ENCODE peak calls at places on chromosomes 7 and 10, in four cellular contexts. T is GM23338, U is H9, M is K562. W is an unnamed sample.

GRCh38 chr7:106609416-106609815 is 51.5 kb downstream of the CCDC71L start:
- DNase-seq in T (no peak), M (no peak), U (no peak), W (no peak)

GRCh38 chr7:110853263-110853662 is 237.7 kb upstream of the LRRN3 start:
- DNase-seq in U (no peak), T (no peak), M (no peak), W (no peak)

GRCh38 chr10:110460111-110460809 is 37.4 kb upstream of the DUSP5 start:
- DNase-seq in M (no peak), U (no peak), T (no peak), W (no peak)

GRCh38 chr10:60828489-60828852 is 50.2 kb downstream of the CDK1 start:
- DNase-seq in T (no peak), U (no peak), M (no peak), W (no peak)

GRCh38 chr10:132397671-132398565 is 918 bp downstream of the PWWP2B start:
- DNase-seq in U (no peak), M (no peak), T (peak; percentile 54), W (peak; percentile 46)

GRCh38 chr7:2668401-2668800 is 19.6 kb upstream of the AMZ1 start:
- DNase-seq in M (no peak), T (no peak), U (no peak), W (no peak)

GRCh38 chr7:29606287-29606721 is 42.7 kb downstream of the PRR15 start:
- DNase-seq in M (peak; percentile 43), T (no peak), U (no peak), W (peak; percentile 59)

GRCh38 chr10:44186150-44186549 is 198.7 kb downstream of the CXCL12 start:
- DNase-seq in T (no peak), M (no peak), U (no peak), W (no peak)

DNA sequence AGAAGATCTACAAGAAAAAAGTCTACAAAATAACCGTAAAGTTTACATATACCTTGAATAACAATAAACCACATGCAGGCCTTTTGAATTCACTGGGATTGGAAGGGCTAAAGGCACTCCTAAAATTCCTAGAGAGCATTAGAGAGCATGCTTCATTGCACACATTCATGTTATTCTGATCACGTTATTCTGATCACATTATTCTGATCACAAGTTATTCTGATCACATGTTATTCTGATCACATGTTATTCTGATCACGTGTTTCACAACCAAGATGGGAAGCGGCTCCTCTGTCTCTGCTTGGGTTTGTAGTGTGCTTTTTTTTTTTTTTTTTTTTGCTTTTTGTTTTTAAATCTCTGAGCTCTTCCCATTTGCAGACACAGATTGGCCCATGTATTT is 20.5 kb downstream of the ADARB2 start:
- DNase-seq in T (no peak), M (no peak), U (no peak), W (no peak)
- H3K27me3 ChIP-seq in T (no peaks in the 10 kb centered on the region), M (peaks cover 4% of the 10 kb centered on the region), U (no peaks in the 10 kb centered on the region), W (no peaks in the 10 kb centered on the region)

GRCh38 chr7:26860361-26860760 is 4.0 kb downstream of the SKAP2 start:
- DNase-seq in M (no peak), U (no peak), T (peak; percentile 37), W (peak; percentile 57)
- TF ChIP-seq CTCF in M (no peak), U (peak; percentile 44), T (peak; percentile 50), W (peak; percentile 69)

GRCh38 chr7:155545348-155545747 is 1.0 kb downstream of the CNPY1 start:
- DNase-seq in M (peak; percentile 57), T (peak; percentile 39), U (no peak), W (no peak)

GRCh38 chr7:155550916-155551315 is 4.6 kb upstream of the CNPY1 start:
- DNase-seq in U (no peak), M (no peak), T (no peak), W (no peak)

GRCh38 chr7:155551785-155552611 is 5.6 kb upstream of the CNPY1 start:
- DNase-seq in U (no peak), M (no peak), T (no peak), W (no peak)

GRCh38 chr7:155547161-155547791 is 917 bp upstream of the CNPY1 start:
- DNase-seq in U (no peak), T (no peak), M (no peak), W (no peak)

DNA sequence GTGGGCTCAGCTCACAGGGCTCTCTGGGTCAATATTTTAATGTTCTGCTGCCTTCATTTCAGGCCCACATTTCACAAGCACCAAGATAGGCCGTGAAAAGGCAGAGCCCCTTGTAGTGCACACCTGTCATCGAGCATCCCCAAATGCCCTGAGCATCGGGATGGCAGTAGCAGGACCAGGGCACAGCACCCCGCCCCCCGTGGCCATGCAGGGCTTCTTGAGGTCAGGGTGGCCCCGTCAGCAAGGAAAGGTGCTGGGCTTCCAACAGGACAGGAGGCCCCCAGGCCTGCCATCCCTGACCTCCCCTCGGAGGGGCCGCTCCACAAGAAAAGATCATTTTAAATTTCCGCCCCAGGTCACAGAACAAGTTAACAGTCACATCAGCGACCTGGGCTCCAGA is 2.9 kb upstream of the CNPY1 start:
- DNase-seq in M (no peak), T (no peak), U (no peak), W (no peak)
- H3K27me3 ChIP-seq in M (peaks cover 70% of the 10 kb centered on the region), T (no peaks in the 10 kb centered on the region), U (no peaks in the 10 kb centered on the region), W (no peaks in the 10 kb centered on the region)

GRCh38 chr7:146129296-146129695 is 12.7 kb downstream of the CNTNAP2 start:
- DNase-seq in T (peak; percentile 3), U (no peak), M (no peak), W (no peak)
- TF ChIP-seq CTCF in T (no peak), U (peak; percentile 20), M (no peak), W (no peak)

GRCh38 chr10:27742926-27743735 is 2.5 kb downstream of the MKX start:
- DNase-seq in M (no peak), T (peak; percentile 70), U (peak; percentile 74), W (peak; percentile 48)

GRCh38 chr10:27743736-27744477 is 1.7 kb downstream of the MKX start:
- DNase-seq in U (no peak), T (peak; percentile 61), M (no peak), W (peak; percentile 40)

GRCh38 chr10:27745719-27746363 is at the start of gene MKX:
- DNase-seq in M (no peak), U (peak; percentile 82), T (peak; percentile 95), W (no peak)

GRCh38 chr10:27745380-27745718 is 270 bp downstream of the MKX start:
- DNase-seq in M (no peak), T (peak; percentile 83), U (peak; percentile 71), W (no peak)

GRCh38 chr10:27744478-27745379 is 890 bp downstream of the MKX start:
- DNase-seq in T (peak; percentile 66), U (peak; percentile 44), M (no peak), W (peak; percentile 51)
- H3K27me3 ChIP-seq in T (peaks cover 100% of the 10 kb centered on the region), U (peaks cover 63% of the 10 kb centered on the region), M (peaks cover 11% of the 10 kb centered on the region), W (peaks cover 11% of the 10 kb centered on the region)